ENCODE peak calls at places on chromosomes 16 and 17, in five cellular contexts. R is GM12891; V is effector CD4-positive, alpha-beta T cell; E is kidney; O is ELR. X is an unnamed sample.
A peak's percentile ranks its signal among the peaks of the same experiment; 100 is the strongest.

GRCh38 chr17:14019186-14019956 is 49.9 kb upstream of the COX10 start:
- DNase-seq in R (no peak), V (no peak), E (no peak), O (peak; percentile 36), X (no peak)

GRCh38 chr16:20319406-20319805 is 7.9 kb downstream of the GP2 start:
- DNase-seq in R (no peak), V (no peak), E (no peak), O (no peak), X (no peak)

GRCh38 chr17:59154335-59154720 is 658 bp downstream of the SKA2 start:
- DNase-seq in R (no peak), V (peak; percentile 17), E (peak; percentile 82), O (peak; percentile 77), X (peak; percentile 28)

GRCh38 chr17:66531826-66532439 is 229.5 kb downstream of the PRKCA start:
- DNase-seq in R (no peak), V (no peak), E (no peak), O (peak; percentile 62), X (no peak)

GRCh38 chr16:1512174-1512573 is 19.0 kb downstream of the TELO2 start:
- DNase-seq in R (no peak), V (no peak), E (no peak), O (no peak), X (no peak)

GRCh38 chr16:72291531-72291981 is 119.6 kb upstream of the PMFBP1 start:
- DNase-seq in R (no peak), V (no peak), E (no peak), O (peak; percentile 96), X (no peak)

GRCh38 chr16:54281535-54282201 is 4.9 kb downstream of the IRX3 start:
- DNase-seq in R (no peak), V (no peak), E (peak; percentile 74), O (no peak), X (peak; percentile 28)

GRCh38 chr16:86224629-86225028 is 285.7 kb upstream of the FOXF1 start:
- DNase-seq in R (no peak), V (no peak), E (no peak), O (no peak), X (no peak)

X was measured in GM13976.